ENCODE peak calls at places on chromosomes 1 and 21, in eight cellular contexts. One of them, this sample, is unnamed. For H3K4me1, the result is how much of the 10 kb centered on the place peaks cover.

GRCh38 chr1:223229756-223230155 is 86.7 kb upstream of the TLR5 start:
- DNase-seq in colonic mucosa: no peak
- DNase-seq in upper lobe of right lung: no peak
- DNase-seq in fibroblast of lung: no peak
- DNase-seq in Karpas-422: no peak
- DNase-seq in mammary epithelial cell: no peak
- DNase-seq in uterus: no peak
- DNase-seq in cardiac muscle cell: no peak
- DNase-seq in this sample: no peak

GRCh38 chr1:165637427-165637826 is 6.4 kb downstream of the MGST3 start:
- DNase-seq in fibroblast of lung: peak
- DNase-seq in mammary epithelial cell: no peak
- DNase-seq in upper lobe of right lung: no peak
- DNase-seq in colonic mucosa: peak
- DNase-seq in cardiac muscle cell: peak
- DNase-seq in Karpas-422: no peak
- DNase-seq in uterus: no peak
- DNase-seq in this sample: no peak

GRCh38 chr1:24294757-24295371 is 24.3 kb upstream of the GRHL3 start:
- DNase-seq in cardiac muscle cell: peak
- DNase-seq in fibroblast of lung: peak
- DNase-seq in upper lobe of right lung: peak
- DNase-seq in colonic mucosa: peak
- DNase-seq in uterus: peak
- DNase-seq in mammary epithelial cell: peak
- DNase-seq in Karpas-422: no peak
- DNase-seq in this sample: peak

GRCh38 chr1:155195201-155196102 is 12.2 kb downstream of the THBS3 start:
- DNase-seq in Karpas-422: no peak
- DNase-seq in mammary epithelial cell: peak
- DNase-seq in fibroblast of lung: peak
- DNase-seq in upper lobe of right lung: no peak
- DNase-seq in colonic mucosa: no peak
- DNase-seq in uterus: no peak
- DNase-seq in cardiac muscle cell: peak
- DNase-seq in this sample: no peak

GRCh38 chr1:229248821-229249817 is 21.8 kb upstream of the RAB4A start:
- DNase-seq in mammary epithelial cell: no peak
- DNase-seq in colonic mucosa: no peak
- DNase-seq in uterus: no peak
- DNase-seq in upper lobe of right lung: no peak
- DNase-seq in Karpas-422: no peak
- DNase-seq in cardiac muscle cell: no peak
- DNase-seq in fibroblast of lung: no peak
- DNase-seq in this sample: no peak

GRCh38 chr1:212247179-212247721 is 38.0 kb upstream of the PPP2R5A start:
- DNase-seq in fibroblast of lung: peak
- DNase-seq in cardiac muscle cell: peak
- DNase-seq in upper lobe of right lung: no peak
- DNase-seq in mammary epithelial cell: no peak
- DNase-seq in colonic mucosa: no peak
- DNase-seq in uterus: no peak
- DNase-seq in Karpas-422: no peak
- DNase-seq in this sample: no peak

GRCh38 chr21:42532466-42533181 is 19.0 kb downstream of the SLC37A1 start:
- DNase-seq in upper lobe of right lung: peak
- DNase-seq in Karpas-422: peak
- DNase-seq in cardiac muscle cell: no peak
- DNase-seq in uterus: peak
- DNase-seq in colonic mucosa: peak
- DNase-seq in fibroblast of lung: peak
- DNase-seq in mammary epithelial cell: no peak
- DNase-seq in this sample: peak

GRCh38 chr1:202304370-202304769 is 37.4 kb downstream of the UBE2T start:
- DNase-seq in cardiac muscle cell: no peak
- DNase-seq in mammary epithelial cell: no peak
- DNase-seq in colonic mucosa: no peak
- DNase-seq in upper lobe of right lung: no peak
- DNase-seq in Karpas-422: no peak
- DNase-seq in fibroblast of lung: no peak
- DNase-seq in uterus: no peak
- DNase-seq in this sample: no peak

GRCh38 chr1:71804140-71804539 is 478.2 kb downstream of the NEGR1 start:
- DNase-seq in uterus: no peak
- DNase-seq in fibroblast of lung: no peak
- DNase-seq in mammary epithelial cell: no peak
- DNase-seq in Karpas-422: no peak
- DNase-seq in upper lobe of right lung: no peak
- DNase-seq in colonic mucosa: no peak
- DNase-seq in cardiac muscle cell: no peak
- DNase-seq in this sample: no peak

GRCh38 chr21:36533468-36533848 is 53.5 kb upstream of the CLDN14 start:
- DNase-seq in uterus: no peak
- DNase-seq in cardiac muscle cell: no peak
- DNase-seq in colonic mucosa: no peak
- DNase-seq in fibroblast of lung: no peak
- DNase-seq in upper lobe of right lung: no peak
- DNase-seq in mammary epithelial cell: no peak
- DNase-seq in Karpas-422: no peak
- DNase-seq in this sample: no peak

GRCh38 chr1:67618285-67619018 is 66.5 kb upstream of the GADD45A start:
- DNase-seq in cardiac muscle cell: peak
- DNase-seq in colonic mucosa: no peak
- DNase-seq in Karpas-422: no peak
- DNase-seq in fibroblast of lung: peak
- DNase-seq in mammary epithelial cell: peak
- DNase-seq in upper lobe of right lung: no peak
- DNase-seq in uterus: peak
- DNase-seq in this sample: peak

GRCh38 chr1:182430263-182431068 is 19.5 kb upstream of the RGSL1 start:
- DNase-seq in mammary epithelial cell: no peak
- DNase-seq in Karpas-422: peak
- DNase-seq in colonic mucosa: no peak
- DNase-seq in upper lobe of right lung: no peak
- DNase-seq in uterus: no peak
- DNase-seq in fibroblast of lung: no peak
- DNase-seq in cardiac muscle cell: peak
- DNase-seq in this sample: no peak

GRCh38 chr21:28397040-28397439 is 595.6 kb downstream of the LTN1 start:
- DNase-seq in Karpas-422: no peak
- DNase-seq in fibroblast of lung: no peak
- DNase-seq in mammary epithelial cell: no peak
- DNase-seq in cardiac muscle cell: no peak
- DNase-seq in uterus: no peak
- DNase-seq in upper lobe of right lung: no peak
- DNase-seq in colonic mucosa: no peak
- DNase-seq in this sample: no peak

GRCh38 chr1:15418811-15419515 is 9.3 kb downstream of the EFHD2 start:
- DNase-seq in Karpas-422: peak
- DNase-seq in cardiac muscle cell: peak
- DNase-seq in colonic mucosa: peak
- DNase-seq in mammary epithelial cell: no peak
- DNase-seq in fibroblast of lung: no peak
- DNase-seq in upper lobe of right lung: no peak
- DNase-seq in uterus: no peak
- DNase-seq in this sample: peak

GRCh38 chr1:1422465-1423244 is 1.6 kb upstream of the ANKRD65 start:
- DNase-seq in mammary epithelial cell: peak
- DNase-seq in upper lobe of right lung: no peak
- DNase-seq in colonic mucosa: no peak
- DNase-seq in uterus: no peak
- DNase-seq in fibroblast of lung: no peak
- DNase-seq in Karpas-422: peak
- DNase-seq in cardiac muscle cell: no peak
- DNase-seq in this sample: no peak

GRCh38 chr1:211129790-211130189 is 4.2 kb downstream of the KCNH1 start:
- DNase-seq in cardiac muscle cell: no peak
- DNase-seq in colonic mucosa: no peak
- DNase-seq in mammary epithelial cell: no peak
- DNase-seq in fibroblast of lung: no peak
- DNase-seq in uterus: no peak
- DNase-seq in Karpas-422: no peak
- DNase-seq in upper lobe of right lung: no peak
- DNase-seq in this sample: no peak

DNA sequence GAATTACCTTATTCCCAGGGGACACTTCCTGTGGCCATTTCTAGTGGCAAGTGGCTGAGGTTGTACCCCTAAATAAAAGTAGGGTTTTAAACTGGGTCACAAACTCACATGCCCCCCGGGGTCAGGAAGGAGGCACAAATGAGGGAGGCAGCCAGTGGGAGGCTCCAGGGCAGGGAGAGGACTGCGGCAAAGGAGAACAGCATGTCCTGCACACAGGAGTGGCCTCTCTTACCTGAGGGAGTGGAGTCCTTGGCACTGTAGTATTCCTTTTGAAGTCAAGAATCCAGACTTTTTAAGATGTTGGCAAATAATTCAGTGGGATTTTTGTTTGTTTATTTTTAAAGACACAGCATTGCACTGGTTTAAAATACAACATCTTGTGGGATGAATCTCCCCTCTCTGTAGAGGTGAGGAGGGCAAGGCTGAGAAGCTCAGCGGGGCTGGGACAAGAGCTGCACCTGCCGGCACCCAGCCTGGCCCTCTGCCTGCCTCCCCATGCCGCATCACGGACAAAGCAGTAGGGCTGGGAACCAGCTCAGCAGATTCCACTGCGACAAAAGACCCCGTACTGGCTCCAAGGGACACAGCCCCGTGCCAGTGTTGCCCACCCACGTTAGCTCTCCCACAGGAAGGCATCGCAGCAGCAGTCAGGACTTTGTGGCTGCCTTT is 22.2 kb downstream of the SPSB1 start:
- DNase-seq in cardiac muscle cell: no peak
- DNase-seq in mammary epithelial cell: no peak
- DNase-seq in fibroblast of lung: no peak
- DNase-seq in Karpas-422: no peak
- DNase-seq in uterus: no peak
- DNase-seq in upper lobe of right lung: no peak
- DNase-seq in colonic mucosa: no peak
- DNase-seq in this sample: no peak
- H3K4me1 ChIP-seq in cardiac muscle cell: under half
- H3K4me1 ChIP-seq in mammary epithelial cell: under half
- H3K4me1 ChIP-seq in fibroblast of lung: under half
- H3K4me1 ChIP-seq in Karpas-422: under half
- H3K4me1 ChIP-seq in uterus: under half
- H3K4me1 ChIP-seq in upper lobe of right lung: under half
- H3K4me1 ChIP-seq in colonic mucosa: under half
- H3K4me1 ChIP-seq in this sample: under half

GRCh38 chr21:35057428-35057827 is 8.3 kb upstream of the RUNX1 start:
- DNase-seq in mammary epithelial cell: no peak
- DNase-seq in Karpas-422: no peak
- DNase-seq in cardiac muscle cell: no peak
- DNase-seq in fibroblast of lung: no peak
- DNase-seq in upper lobe of right lung: no peak
- DNase-seq in uterus: no peak
- DNase-seq in colonic mucosa: no peak
- DNase-seq in this sample: no peak

GRCh38 chr21:35050348-35051286 is 1.5 kb upstream of the RUNX1 start:
- DNase-seq in colonic mucosa: no peak
- DNase-seq in mammary epithelial cell: peak
- DNase-seq in cardiac muscle cell: no peak
- DNase-seq in Karpas-422: peak
- DNase-seq in upper lobe of right lung: no peak
- DNase-seq in uterus: no peak
- DNase-seq in fibroblast of lung: no peak
- DNase-seq in this sample: no peak

GRCh38 chr21:35052786-35053185 is 3.7 kb upstream of the RUNX1 start:
- DNase-seq in colonic mucosa: no peak
- DNase-seq in fibroblast of lung: no peak
- DNase-seq in upper lobe of right lung: no peak
- DNase-seq in Karpas-422: no peak
- DNase-seq in uterus: no peak
- DNase-seq in mammary epithelial cell: no peak
- DNase-seq in cardiac muscle cell: no peak
- DNase-seq in this sample: no peak

GRCh38 chr21:35051287-35051818 is 2.3 kb upstream of the RUNX1 start:
- DNase-seq in Karpas-422: peak
- DNase-seq in uterus: peak
- DNase-seq in mammary epithelial cell: peak
- DNase-seq in fibroblast of lung: peak
- DNase-seq in colonic mucosa: peak
- DNase-seq in cardiac muscle cell: peak
- DNase-seq in upper lobe of right lung: peak
- DNase-seq in this sample: peak

GRCh38 chr21:35053356-35054096 is 4.4 kb upstream of the RUNX1 start:
- DNase-seq in upper lobe of right lung: no peak
- DNase-seq in fibroblast of lung: no peak
- DNase-seq in mammary epithelial cell: no peak
- DNase-seq in colonic mucosa: no peak
- DNase-seq in Karpas-422: no peak
- DNase-seq in cardiac muscle cell: no peak
- DNase-seq in uterus: no peak
- DNase-seq in this sample: no peak
- H3K4me1 ChIP-seq in upper lobe of right lung: under half
- H3K4me1 ChIP-seq in fibroblast of lung: under half
- H3K4me1 ChIP-seq in mammary epithelial cell: under half
- H3K4me1 ChIP-seq in colonic mucosa: under half
- H3K4me1 ChIP-seq in Karpas-422: under half
- H3K4me1 ChIP-seq in cardiac muscle cell: under half
- H3K4me1 ChIP-seq in uterus: under half
- H3K4me1 ChIP-seq in this sample: under half

DNA sequence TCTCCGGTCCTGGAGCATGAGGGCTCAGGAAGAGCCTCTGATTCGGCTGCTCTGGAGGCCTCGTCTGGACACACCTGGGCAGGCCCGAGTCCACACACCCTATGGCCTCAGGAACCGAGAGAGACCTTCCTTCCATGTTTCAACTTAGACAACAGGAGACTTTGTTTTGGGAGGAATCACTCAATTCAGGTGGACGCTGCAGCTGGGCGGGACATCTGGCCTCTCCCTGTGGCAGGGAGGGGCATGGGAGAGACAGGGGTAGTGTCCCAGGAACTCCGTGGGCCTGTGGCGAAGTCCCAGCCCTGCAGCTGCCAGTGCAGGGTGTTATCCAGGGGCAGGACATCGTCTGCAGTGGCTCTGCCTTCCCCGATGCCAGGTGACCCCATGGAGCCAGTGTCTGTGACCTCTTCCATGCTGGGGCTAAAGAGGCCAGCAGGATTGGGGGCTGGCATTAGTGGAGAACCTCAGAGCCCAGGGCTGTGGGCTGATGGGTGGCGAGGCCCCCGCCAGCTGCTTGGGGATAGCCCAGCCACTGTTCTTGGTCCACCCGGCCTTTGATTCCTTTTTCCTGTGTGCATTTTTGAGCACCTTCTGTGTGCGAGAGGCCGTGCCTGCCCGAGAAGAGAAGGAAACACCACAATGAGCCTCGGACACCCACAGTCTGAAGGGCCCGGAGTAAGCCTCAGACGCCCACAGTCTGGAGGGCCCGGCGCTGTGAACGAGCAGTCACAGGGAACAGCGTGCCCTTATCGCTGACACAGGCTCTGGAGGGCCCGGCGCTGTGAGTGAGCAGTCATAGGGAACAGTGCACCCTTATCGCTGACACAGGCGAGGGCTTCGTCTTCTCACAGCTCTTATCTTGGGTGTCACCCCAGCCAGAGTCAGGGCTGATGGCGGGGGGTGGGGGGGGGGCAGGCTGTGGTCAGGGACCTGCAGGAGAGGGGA is 6.2 kb downstream of the COL18A1 start:
- DNase-seq in mammary epithelial cell: no peak
- DNase-seq in cardiac muscle cell: peak
- DNase-seq in fibroblast of lung: no peak
- DNase-seq in colonic mucosa: no peak
- DNase-seq in uterus: no peak
- DNase-seq in Karpas-422: no peak
- DNase-seq in upper lobe of right lung: no peak
- DNase-seq in this sample: no peak
- H3K4me1 ChIP-seq in mammary epithelial cell: under half
- H3K4me1 ChIP-seq in cardiac muscle cell: half or more
- H3K4me1 ChIP-seq in fibroblast of lung: under half
- H3K4me1 ChIP-seq in colonic mucosa: under half
- H3K4me1 ChIP-seq in uterus: under half
- H3K4me1 ChIP-seq in Karpas-422: under half
- H3K4me1 ChIP-seq in upper lobe of right lung: under half
- H3K4me1 ChIP-seq in this sample: half or more

GRCh38 chr1:118339431-118340146 is 154.6 kb upstream of the SPAG17 start:
- DNase-seq in mammary epithelial cell: peak
- DNase-seq in uterus: no peak
- DNase-seq in fibroblast of lung: no peak
- DNase-seq in upper lobe of right lung: no peak
- DNase-seq in Karpas-422: no peak
- DNase-seq in cardiac muscle cell: no peak
- DNase-seq in colonic mucosa: no peak
- DNase-seq in this sample: no peak
- H3K4me1 ChIP-seq in mammary epithelial cell: under half
- H3K4me1 ChIP-seq in uterus: under half
- H3K4me1 ChIP-seq in fibroblast of lung: under half
- H3K4me1 ChIP-seq in upper lobe of right lung: under half
- H3K4me1 ChIP-seq in Karpas-422: under half
- H3K4me1 ChIP-seq in cardiac muscle cell: under half
- H3K4me1 ChIP-seq in colonic mucosa: under half
- H3K4me1 ChIP-seq in this sample: under half